ENCODE peak calls at places on chromosomes 12 and 14, in seven cellular contexts. A is WERI-Rb-1; R is iPS-NIHi11; L is brain microvascular endothelial cell; D is fibroblast of villous mesenchyme; J is epithelial cell of proximal tubule; C is activated T-helper 9 cell treated with anti-CD3 and anti-CD28 coated beads, Interleukin-2, amount 50 U/mL, for 16 hours. X is an unnamed sample.

GRCh38 chr12:80068173-80068572 is 31.2 kb upstream of the OTOGL start:
- DNase-seq in A (peak), R (peak), L (no peak), D (no peak), J (no peak), C (no peak), X (no peak)

GRCh38 chr14:81435578-81436295 is 35.6 kb upstream of the STON2 start:
- DNase-seq in A (peak), R (peak), L (no peak), D (peak), J (peak), C (no peak), X (peak)

GRCh38 chr14:61188196-61188595 is 92.9 kb downstream of the TMEM30B start:
- DNase-seq in A (no peak), R (peak), L (peak), D (no peak), J (no peak), C (no peak), X (no peak)

GRCh38 chr14:53842938-53843337 is 113.7 kb downstream of the BMP4 start:
- DNase-seq in A (no peak), R (no peak), L (peak), D (peak), J (peak), C (no peak), X (no peak)

GRCh38 chr12:45130881-45131281 is 80.0 kb upstream of the DBX2 start:
- DNase-seq in A (peak), R (peak), L (peak), D (peak), J (peak), C (no peak), X (peak)

GRCh38 chr14:78220273-78220672 is 50.1 kb downstream of the NRXN3 start:
- DNase-seq in A (no peak), R (no peak), L (no peak), D (no peak), J (no peak), C (no peak), X (peak)

GRCh38 chr12:109493090-109493489 is 15.7 kb downstream of the UBE3B start:
- DNase-seq in A (no peak), R (no peak), L (no peak), D (no peak), J (no peak), C (no peak), X (no peak)

GRCh38 chr14:55588259-55588699 is 8.3 kb downstream of the KTN1 start:
- DNase-seq in A (no peak), R (no peak), L (no peak), D (peak), J (no peak), C (no peak), X (no peak)

GRCh38 chr14:37252434-37252833 is 54.7 kb downstream of the MIPOL1 start:
- DNase-seq in A (no peak), R (no peak), L (no peak), D (no peak), J (no peak), C (no peak), X (no peak)

GRCh38 chr14:84006643-84007137 is 1523.3 kb upstream of the FLRT2 start:
- DNase-seq in A (no peak), R (peak), L (no peak), D (no peak), J (no peak), C (no peak), X (no peak)

GRCh38 chr12:49916129-49916919 is 12.6 kb upstream of the FAIM2 start:
- DNase-seq in A (no peak), R (no peak), L (no peak), D (no peak), J (no peak), C (no peak), X (no peak)

GRCh38 chr14:101460986-101461750 is 100.1 kb upstream of the DIO3 start:
- DNase-seq in A (no peak), R (no peak), L (no peak), D (no peak), J (no peak), C (no peak), X (no peak)

GRCh38 chr12:76784600-76785051 is 20.7 kb downstream of the ZDHHC17 start:
- DNase-seq in A (no peak), R (no peak), L (peak), D (peak), J (no peak), C (no peak), X (peak)

GRCh38 chr14:49865431-49865859 is 12.9 kb upstream of the NEMF start:
- DNase-seq in A (peak), R (peak), L (peak), D (peak), J (no peak), C (peak), X (peak)

GRCh38 chr12:49260831-49261363 is 4.0 kb upstream of the TUBA1C start:
- DNase-seq in A (no peak), R (no peak), L (no peak), D (no peak), J (no peak), C (no peak), X (no peak)

GRCh38 chr12:65606008-65606766 is 218.1 kb upstream of the HMGA2 start:
- DNase-seq in A (no peak), R (no peak), L (no peak), D (no peak), J (no peak), C (no peak), X (no peak)

GRCh38 chr14:64303471-64303917 is 9.3 kb upstream of the ESR2 start:
- DNase-seq in A (no peak), R (peak), L (no peak), D (peak), J (peak), C (no peak), X (peak)

GRCh38 chr12:62722971-62723680 is 211.8 kb downstream of the PPM1H start:
- DNase-seq in A (no peak), R (no peak), L (no peak), D (no peak), J (no peak), C (no peak), X (no peak)

GRCh38 chr12:124007356-124007755 is 34.3 kb downstream of the ZNF664 start:
- DNase-seq in A (no peak), R (no peak), L (no peak), D (no peak), J (no peak), C (no peak), X (no peak)

GRCh38 chr12:51934080-51934479 is 17.4 kb upstream of the ACVR1B start:
- DNase-seq in A (no peak), R (no peak), L (no peak), D (no peak), J (no peak), C (no peak), X (no peak)

GRCh38 chr12:74689071-74689655 is 151.5 kb downstream of the ATXN7L3B start:
- DNase-seq in A (no peak), R (peak), L (peak), D (peak), J (peak), C (no peak), X (peak)

GRCh38 chr14:34301107-34301734 is 160.8 kb downstream of the SPTSSA start:
- DNase-seq in A (peak), R (peak), L (peak), D (peak), J (peak), C (no peak), X (peak)

GRCh38 chr12:50033317-50033679 is 8.0 kb upstream of the RACGAP1 start:
- DNase-seq in A (peak), R (no peak), L (no peak), D (no peak), J (no peak), C (no peak), X (peak)

GRCh38 chr14:73758392-73759182 is 44.4 kb upstream of the PNMA1 start:
- DNase-seq in A (peak), R (peak), L (peak), D (peak), J (no peak), C (peak), X (peak)

GRCh38 chr14:52014601-52015267 is 25.4 kb downstream of the RTRAF start:
- DNase-seq in A (no peak), R (no peak), L (no peak), D (no peak), J (no peak), C (no peak), X (peak)

GRCh38 chr12:31591308-31591901 is 469 bp upstream of the DENND5B start:
- DNase-seq in A (peak), R (peak), L (no peak), D (peak), J (no peak), C (no peak), X (peak)

GRCh38 chr12:123733243-123733642 is 21.1 kb downstream of the ATP6V0A2 start:
- DNase-seq in A (no peak), R (no peak), L (no peak), D (no peak), J (no peak), C (no peak), X (no peak)

GRCh38 chr12:67069451-67070306 is 199.5 kb upstream of the CAND1 start:
- DNase-seq in A (peak), R (peak), L (no peak), D (no peak), J (no peak), C (no peak), X (peak)

GRCh38 chr14:95943699-95944098 is 67.1 kb downstream of the TUNAR start:
- DNase-seq in A (no peak), R (peak), L (no peak), D (no peak), J (no peak), C (no peak), X (peak)

X was measured in Ammon's horn.